ENCODE peak calls at places on chromosome 7, in ten cellular contexts. I is adrenal gland; D is A673; E is NCI-H1930; R is left lobe of liver; B is AG09319; Y is Right ventricle myocardium superior; N is stimulated activated CD8-positive, alpha-beta memory T cell treated with anti-CD3 and anti-CD28 coated beads, Interleukin-12 subunit alpha, Interleukin-12 subunit beta, amount 100 ng/mL, for 1 hour; J is NCI-H1092 treated with DMSO at 0.1 percent for 48 hours; H is stimulated activated CD4-positive, alpha-beta T cell treated with anti-CD3 and anti-CD28 coated beads, Interleukin-2, amount 100 ng/mL, for 48 hours. Q is an unnamed sample.

GRCh38 chr7:48887500-48887899 is 36.8 kb upstream of the CDC14C start:
- DNase-seq in I (no peak), D (no peak), E (no peak), R (no peak), B (no peak), Y (no peak), N (no peak), J (no peak), H (no peak), Q (no peak)

GRCh38 chr7:99997545-99998137 is 17.8 kb upstream of the ZKSCAN1 start:
- DNase-seq in I (no peak), D (peak), E (peak), R (peak), B (no peak), Y (peak), N (peak), J (peak), H (peak), Q (peak)

GRCh38 chr7:135188298-135188984 is 17.9 kb upstream of the CYREN start:
- DNase-seq in I (no peak), D (no peak), E (no peak), R (peak), B (no peak), Y (no peak), N (no peak), J (no peak), H (no peak), Q (no peak)

GRCh38 chr7:81470084-81470723 is 299.6 kb downstream of the HGF start:
- DNase-seq in I (peak), D (peak), E (peak), R (peak), B (no peak), Y (peak), N (no peak), J (peak), H (peak), Q (peak)

GRCh38 chr7:130959743-130960207 is 225.8 kb upstream of the KLF14 start:
- DNase-seq in I (no peak), D (peak), E (no peak), R (no peak), B (peak), Y (no peak), N (no peak), J (no peak), H (no peak), Q (peak)

GRCh38 chr7:82762880-82763279 is 319.3 kb upstream of the CACNA2D1 start:
- DNase-seq in I (no peak), D (no peak), E (no peak), R (no peak), B (no peak), Y (no peak), N (no peak), J (no peak), H (no peak), Q (no peak)

GRCh38 chr7:120949393-120949799 is 1.2 kb upstream of the ING3 start:
- DNase-seq in I (no peak), D (peak), E (no peak), R (no peak), B (no peak), Y (no peak), N (no peak), J (no peak), H (no peak), Q (no peak)

GRCh38 chr7:68107968-68108367 is 1111.3 kb downstream of the TYW1 start:
- DNase-seq in I (no peak), D (no peak), E (no peak), R (no peak), B (no peak), Y (no peak), N (no peak), J (no peak), H (no peak), Q (no peak)

GRCh38 chr7:67743501-67743900 is 746.9 kb downstream of the TYW1 start:
- DNase-seq in I (no peak), D (no peak), E (no peak), R (no peak), B (no peak), Y (no peak), N (no peak), J (no peak), H (no peak), Q (no peak)

GRCh38 chr7:155398944-155399343 is 59.0 kb upstream of the EN2 start:
- DNase-seq in I (no peak), D (no peak), E (no peak), R (no peak), B (no peak), Y (peak), N (no peak), J (no peak), H (peak), Q (peak)

GRCh38 chr7:50667789-50668226 is 102.6 kb upstream of the DDC start:
- DNase-seq in I (peak), D (no peak), E (no peak), R (peak), B (no peak), Y (peak), N (no peak), J (no peak), H (no peak), Q (no peak)

GRCh38 chr7:102005933-102006332 is 188.5 kb downstream of the CUX1 start:
- DNase-seq in I (no peak), D (no peak), E (no peak), R (no peak), B (no peak), Y (no peak), N (no peak), J (no peak), H (no peak), Q (no peak)

GRCh38 chr7:30168800-30169584 is 34.2 kb downstream of the MTURN start:
- DNase-seq in I (peak), D (no peak), E (no peak), R (no peak), B (peak), Y (no peak), N (no peak), J (no peak), H (no peak), Q (no peak)

GRCh38 chr7:157458254-157458633 is 121.4 kb downstream of the DNAJB6 start:
- DNase-seq in I (no peak), D (no peak), E (no peak), R (no peak), B (no peak), Y (no peak), N (no peak), J (no peak), H (no peak), Q (no peak)

GRCh38 chr7:770786-771185 is 43.7 kb upstream of the PRKAR1B start:
- DNase-seq in I (no peak), D (no peak), E (no peak), R (no peak), B (no peak), Y (no peak), N (no peak), J (no peak), H (no peak), Q (no peak)

GRCh38 chr7:137953692-137954470 is 48.0 kb downstream of the CREB3L2 start:
- DNase-seq in I (no peak), D (peak), E (no peak), R (no peak), B (no peak), Y (no peak), N (no peak), J (peak), H (no peak), Q (peak)

GRCh38 chr7:122212754-122213153 is 68.7 kb upstream of the AASS start:
- DNase-seq in I (no peak), D (no peak), E (no peak), R (no peak), B (no peak), Y (no peak), N (no peak), J (no peak), H (no peak), Q (no peak)

GRCh38 chr7:504221-505081 is 15.2 kb downstream of the PDGFA start:
- DNase-seq in I (no peak), D (no peak), E (no peak), R (no peak), B (no peak), Y (peak), N (no peak), J (no peak), H (no peak), Q (no peak)

GRCh38 chr7:14950013-14950412 is 47.5 kb upstream of the DGKB start:
- DNase-seq in I (no peak), D (peak), E (no peak), R (no peak), B (no peak), Y (no peak), N (no peak), J (no peak), H (no peak), Q (no peak)

GRCh38 chr7:1978656-1979590 is 253.8 kb downstream of the MAD1L1 start:
- DNase-seq in I (no peak), D (no peak), E (no peak), R (no peak), B (no peak), Y (no peak), N (no peak), J (no peak), H (no peak), Q (no peak)

GRCh38 chr7:131657881-131658280 is 101.5 kb upstream of the PODXL start:
- DNase-seq in I (no peak), D (no peak), E (no peak), R (no peak), B (no peak), Y (no peak), N (no peak), J (no peak), H (no peak), Q (no peak)

GRCh38 chr7:15757041-15757995 is 70.8 kb upstream of the MEOX2 start:
- DNase-seq in I (no peak), D (no peak), E (no peak), R (no peak), B (no peak), Y (no peak), N (no peak), J (no peak), H (no peak), Q (no peak)

GRCh38 chr7:27147211-27148030 is at the start of gene HOXA6:
- DNase-seq in I (peak), D (peak), E (no peak), R (peak), B (no peak), Y (no peak), N (no peak), J (no peak), H (no peak), Q (peak)

GRCh38 chr7:45082031-45082830 is 6.5 kb downstream of the NACAD start:
- DNase-seq in I (peak), D (no peak), E (no peak), R (no peak), B (no peak), Y (no peak), N (no peak), J (no peak), H (no peak), Q (no peak)

GRCh38 chr7:73770002-73770859 is at the start of gene CLDN3:
- DNase-seq in I (no peak), D (no peak), E (peak), R (peak), B (no peak), Y (no peak), N (no peak), J (peak), H (peak), Q (peak)

GRCh38 chr7:158685727-158686126 is 18.9 kb downstream of the NCAPG2 start:
- DNase-seq in I (no peak), D (no peak), E (no peak), R (no peak), B (peak), Y (no peak), N (no peak), J (no peak), H (no peak), Q (no peak)

GRCh38 chr7:16189026-16189715 is 232.2 kb downstream of the CRPPA start:
- DNase-seq in I (no peak), D (no peak), E (no peak), R (no peak), B (peak), Y (no peak), N (no peak), J (no peak), H (no peak), Q (no peak)

GRCh38 chr7:41316410-41316809 is 386.5 kb downstream of the INHBA start:
- DNase-seq in I (no peak), D (no peak), E (no peak), R (peak), B (no peak), Y (no peak), N (no peak), J (no peak), H (no peak), Q (no peak)

GRCh38 chr7:110358028-110358427 is 732.9 kb upstream of the LRRN3 start:
- DNase-seq in I (no peak), D (no peak), E (no peak), R (no peak), B (no peak), Y (no peak), N (no peak), J (no peak), H (no peak), Q (no peak)

GRCh38 chr7:41544241-41544640 is 158.6 kb downstream of the INHBA start:
- DNase-seq in I (no peak), D (no peak), E (no peak), R (no peak), B (no peak), Y (no peak), N (no peak), J (no peak), H (no peak), Q (no peak)

GRCh38 chr7:44150466-44150832 is 9.3 kb upstream of the MYL7 start:
- DNase-seq in I (no peak), D (no peak), E (no peak), R (peak), B (no peak), Y (no peak), N (no peak), J (no peak), H (no peak), Q (peak)